ENCODE peak calls at places on chromosomes 16 and 17, in seven cellular contexts. L, C, S, G, R, I and M are unnamed samples.

GRCh38 chr16:49556252-49557069 is 182.9 kb downstream of the C16orf78 start:
- DNase-seq in R (no peak), L (peak), S (no peak), I (peak), C (peak), G (no peak), M (peak)

GRCh38 chr17:42051013-42051400 is 606 bp upstream of the C17orf113 start:
- DNase-seq in I (no peak), C (no peak), G (no peak), R (no peak), S (no peak), L (no peak), M (no peak)

GRCh38 chr16:22098538-22099255 is 6.4 kb downstream of the VWA3A start:
- DNase-seq in L (no peak), C (peak), R (no peak), S (no peak), G (no peak), I (peak), M (peak)

GRCh38 chr17:34305606-34306005 is 13.6 kb upstream of the CCL8 start:
- DNase-seq in S (no peak), R (no peak), G (no peak), C (no peak), L (no peak), I (no peak), M (no peak)

GRCh38 chr17:4230142-4230541 is 33.6 kb downstream of the ANKFY1 start:
- DNase-seq in R (no peak), S (no peak), I (peak), C (peak), G (no peak), L (no peak), M (peak)

GRCh38 chr16:56852968-56853367 is 12.0 kb upstream of the SLC12A3 start:
- DNase-seq in S (peak), L (no peak), C (no peak), I (no peak), R (no peak), G (no peak), M (no peak)

GRCh38 chr17:45320931-45321461 is 4.2 kb upstream of the MAP3K14 start:
- DNase-seq in I (peak), S (no peak), G (no peak), C (peak), R (no peak), L (no peak), M (peak)

GRCh38 chr17:77753691-77754265 is 204.7 kb upstream of the TNRC6C start:
- DNase-seq in R (no peak), L (no peak), C (no peak), S (no peak), G (no peak), I (no peak), M (no peak)

GRCh38 chr17:51860934-51861561 is 297.5 kb downstream of the CA10 start:
- DNase-seq in R (no peak), S (no peak), L (peak), I (peak), C (peak), G (no peak), M (no peak)

GRCh38 chr17:41334385-41334784 is 16.2 kb downstream of the KRT33A start:
- DNase-seq in C (no peak), L (no peak), R (no peak), G (no peak), S (no peak), I (no peak), M (no peak)

GRCh38 chr17:76497979-76498885 is 3.0 kb downstream of the RHBDF2 start:
- DNase-seq in I (peak), G (no peak), S (peak), C (peak), R (peak), L (peak), M (peak)

GRCh38 chr16:84643677-84644076 is 4.6 kb upstream of the KLHL36 start:
- DNase-seq in I (no peak), G (no peak), S (no peak), R (no peak), L (no peak), C (no peak), M (peak)

GRCh38 chr17:83096401-83097220 is 17.2 kb downstream of the METRNL start:
- DNase-seq in R (no peak), I (no peak), C (no peak), S (no peak), G (no peak), L (no peak), M (peak)

GRCh38 chr17:29760279-29760721 is 137.6 kb upstream of the CORO6 start:
- DNase-seq in G (peak), S (no peak), R (no peak), L (no peak), C (peak), I (peak), M (peak)

GRCh38 chr16:28875134-28876015 is 2.9 kb upstream of the ATP2A1 start:
- DNase-seq in G (no peak), C (no peak), I (no peak), R (no peak), S (no peak), L (no peak), M (no peak)

GRCh38 chr17:59504821-59505220 is 60.6 kb upstream of the DHX40 start:
- DNase-seq in I (no peak), L (no peak), G (no peak), S (no peak), C (no peak), R (no peak), M (no peak)

GRCh38 chr16:21523411-21524067 is 75.8 kb upstream of the METTL9 start:
- DNase-seq in I (no peak), C (no peak), G (no peak), L (no peak), R (no peak), S (peak), M (no peak)

GRCh38 chr16:67530013-67530939 is 1.6 kb downstream of the RIPOR1 start:
- DNase-seq in G (no peak), I (peak), R (peak), L (no peak), S (peak), C (peak), M (no peak)

GRCh38 chr16:75695708-75696107 is 5.6 kb downstream of the DUXB start:
- DNase-seq in S (no peak), G (no peak), C (no peak), R (no peak), L (no peak), I (no peak), M (no peak)

GRCh38 chr16:88891083-88891482 is 24.6 kb upstream of the PABPN1L start:
- DNase-seq in L (no peak), C (no peak), S (no peak), R (no peak), G (no peak), I (no peak), M (no peak)

GRCh38 chr17:67244621-67245072 is 349 bp downstream of the HELZ start:
- DNase-seq in L (no peak), R (no peak), G (no peak), I (no peak), S (peak), C (peak), M (no peak)

GRCh38 chr17:4938069-4938491 is 1.8 kb downstream of the SLC25A11 start:
- DNase-seq in R (no peak), L (no peak), S (no peak), G (no peak), C (no peak), I (no peak), M (no peak)

GRCh38 chr16:24178496-24178895 is 77.6 kb upstream of the CACNG3 start:
- DNase-seq in R (no peak), S (no peak), G (no peak), I (no peak), L (peak), C (peak), M (peak)

GRCh38 chr17:2227025-2227699 is 76.4 kb downstream of the SMG6 start:
- DNase-seq in I (no peak), G (no peak), R (no peak), S (no peak), C (no peak), L (no peak), M (peak)

GRCh38 chr17:7548585-7549400 is at the start of gene TNFSF12:
- DNase-seq in C (peak), R (peak), G (peak), I (peak), L (peak), S (peak), M (no peak)
- TF ChIP-seq CTCF in C (no peak), R (no peak), G (no peak), I (peak), L (no peak), S (peak), M (no peak)

DNA sequence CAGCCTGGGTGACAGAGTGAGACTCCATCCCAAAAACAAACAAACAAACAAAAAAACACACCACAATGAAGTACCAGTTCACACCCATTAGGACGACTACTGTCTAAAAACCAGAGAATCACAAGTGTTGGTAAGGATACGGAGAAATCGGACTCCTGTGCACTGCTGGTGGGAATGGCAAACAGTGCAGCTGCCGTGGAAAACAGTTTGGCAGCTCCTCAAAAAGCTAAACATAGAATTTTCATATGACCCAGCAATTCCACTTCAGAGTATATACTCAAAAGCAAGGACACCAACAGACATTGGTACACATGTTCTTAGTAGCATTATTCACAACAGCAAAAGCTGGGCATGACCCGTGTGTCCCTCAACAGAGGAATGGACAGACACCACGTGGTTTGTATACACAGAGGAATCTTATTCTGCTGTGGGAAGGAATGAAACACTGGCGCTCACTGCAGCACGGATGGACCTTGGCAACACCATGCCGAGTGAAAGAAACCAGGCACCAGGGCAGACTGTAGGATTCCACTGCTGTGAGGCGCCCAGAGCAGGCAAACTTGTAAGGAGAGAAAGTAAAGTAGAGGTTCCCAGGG is 16.0 kb downstream of the NPTX1 start:
- DNase-seq in R (no peak), C (no peak), S (no peak), I (no peak), G (no peak), L (no peak), M (no peak)
- H3K27ac ChIP-seq in R (peak), C (no peak), S (peak), I (no peak), G (no peak), L (no peak), M (no peak)

DNA sequence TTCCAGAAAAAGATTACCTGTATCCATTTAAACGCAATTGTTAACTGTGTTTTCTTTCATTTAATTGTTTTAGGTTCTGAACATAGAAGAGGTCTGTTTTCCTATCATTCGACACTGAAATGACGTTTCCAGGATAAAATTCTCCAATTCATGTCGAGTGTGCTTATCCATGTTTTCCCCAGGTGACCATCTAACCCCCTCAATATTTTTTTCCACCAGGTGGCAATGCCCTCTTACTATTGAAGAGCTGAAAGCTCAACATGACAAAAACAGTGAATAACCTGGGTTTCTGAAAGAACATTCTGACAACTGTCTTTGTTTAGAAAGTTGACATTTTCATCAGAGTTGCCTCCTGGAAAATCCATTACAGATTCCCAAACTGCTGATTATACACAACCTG is 948.7 kb downstream of the KCNJ2 start:
- DNase-seq in C (peak), R (no peak), G (no peak), L (no peak), I (no peak), S (no peak), M (peak)
- TF ChIP-seq CTCF in C (peak), R (peak), G (no peak), L (peak), I (peak), S (peak), M (peak)

DNA sequence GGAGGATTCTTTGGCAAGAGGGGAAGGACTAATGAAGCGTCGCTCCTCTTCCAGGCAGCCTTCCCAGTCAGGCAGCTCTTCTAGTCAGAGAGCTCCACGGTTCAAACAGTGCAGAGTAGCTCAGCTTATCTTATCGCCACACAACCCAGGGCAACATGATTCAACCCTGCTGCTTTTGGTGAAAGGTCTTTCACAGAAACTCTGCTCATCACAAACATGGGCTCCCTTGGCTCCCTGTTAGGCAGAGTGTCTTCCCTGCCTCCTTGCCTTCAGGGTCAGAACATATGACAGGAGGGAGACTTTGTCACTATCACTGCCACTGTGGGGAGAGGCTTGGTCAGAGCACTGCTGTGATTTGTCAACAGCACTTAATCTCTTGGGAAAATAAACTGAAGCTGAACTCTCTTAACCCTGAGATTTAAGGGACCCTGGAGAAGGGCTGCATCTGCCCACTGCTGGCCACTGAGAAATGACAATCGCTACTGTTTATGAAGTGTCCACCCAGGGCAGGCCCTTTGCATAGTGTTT is 6.9 kb upstream of the SLC13A2 start:
- DNase-seq in L (no peak), S (no peak), C (peak), I (peak), G (no peak), R (no peak), M (no peak)
- H3K27ac ChIP-seq in L (no peak), S (no peak), C (no peak), I (peak), G (no peak), R (no peak), M (no peak)